ENCODE peak calls at places on chromosomes 11 and 22, in seven cellular contexts. One of them, this sample, is unnamed.

GRCh38 chr22:28442951-28443876 is 236.4 kb downstream of the TTC28 start:
- DNase-seq in DND-41: peak; percentile 80
- DNase-seq in upper lobe of left lung: peak; percentile 56
- DNase-seq in body of pancreas: peak; percentile 66
- DNase-seq in MM.1S: no peak
- DNase-seq in WTC11: peak; percentile 58
- DNase-seq in CD4-positive, alpha-beta T cell: peak; percentile 36
- DNase-seq in this sample: peak; percentile 39

GRCh38 chr11:119496453-119496852 is 73.5 kb upstream of the THY1 start:
- DNase-seq in DND-41: no peak
- DNase-seq in upper lobe of left lung: no peak
- DNase-seq in body of pancreas: no peak
- DNase-seq in MM.1S: no peak
- DNase-seq in WTC11: no peak
- DNase-seq in CD4-positive, alpha-beta T cell: no peak
- DNase-seq in this sample: no peak

GRCh38 chr11:31804439-31805036 is 6.6 kb downstream of the PAX6 start:
- DNase-seq in DND-41: no peak
- DNase-seq in upper lobe of left lung: peak; percentile 53
- DNase-seq in body of pancreas: no peak
- DNase-seq in MM.1S: no peak
- DNase-seq in WTC11: peak; percentile 39
- DNase-seq in CD4-positive, alpha-beta T cell: no peak
- DNase-seq in this sample: no peak

GRCh38 chr11:89495951-89496350 is 4.8 kb upstream of the NOX4 start:
- DNase-seq in DND-41: no peak
- DNase-seq in upper lobe of left lung: no peak
- DNase-seq in body of pancreas: no peak
- DNase-seq in MM.1S: no peak
- DNase-seq in WTC11: peak; percentile 12
- DNase-seq in CD4-positive, alpha-beta T cell: no peak
- DNase-seq in this sample: no peak

GRCh38 chr11:5808500-5809121 is at the start of gene OR52N2:
- DNase-seq in DND-41: peak; percentile 67
- DNase-seq in upper lobe of left lung: no peak
- DNase-seq in body of pancreas: peak; percentile 77
- DNase-seq in MM.1S: peak; percentile 75
- DNase-seq in WTC11: peak; percentile 80
- DNase-seq in CD4-positive, alpha-beta T cell: peak; percentile 60
- DNase-seq in this sample: peak; percentile 79

GRCh38 chr11:7439921-7440320 is 45.4 kb upstream of the OLFML1 start:
- DNase-seq in DND-41: no peak
- DNase-seq in upper lobe of left lung: no peak
- DNase-seq in body of pancreas: no peak
- DNase-seq in MM.1S: no peak
- DNase-seq in WTC11: no peak
- DNase-seq in CD4-positive, alpha-beta T cell: no peak
- DNase-seq in this sample: no peak

GRCh38 chr11:70703141-70704052 is 305.1 kb downstream of the CTTN start:
- DNase-seq in DND-41: peak; percentile 21
- DNase-seq in upper lobe of left lung: no peak
- DNase-seq in body of pancreas: peak; percentile 45
- DNase-seq in MM.1S: no peak
- DNase-seq in WTC11: peak; percentile 63
- DNase-seq in CD4-positive, alpha-beta T cell: no peak
- DNase-seq in this sample: peak; percentile 19

GRCh38 chr22:23137905-23138520 is 3.8 kb downstream of the RSPH14 start:
- DNase-seq in DND-41: peak; percentile 81
- DNase-seq in upper lobe of left lung: no peak
- DNase-seq in body of pancreas: no peak
- DNase-seq in MM.1S: peak; percentile 94
- DNase-seq in WTC11: no peak
- DNase-seq in CD4-positive, alpha-beta T cell: peak; percentile 38
- DNase-seq in this sample: peak; percentile 67

GRCh38 chr11:68031136-68031459 is 617 bp downstream of the NDUFS8 start:
- DNase-seq in DND-41: no peak
- DNase-seq in upper lobe of left lung: no peak
- DNase-seq in body of pancreas: no peak
- DNase-seq in MM.1S: no peak
- DNase-seq in WTC11: no peak
- DNase-seq in CD4-positive, alpha-beta T cell: no peak
- DNase-seq in this sample: peak; percentile 28

GRCh38 chr22:31055322-31056159 is 25.6 kb upstream of the SMTN start:
- DNase-seq in DND-41: no peak
- DNase-seq in upper lobe of left lung: peak; percentile 69
- DNase-seq in body of pancreas: peak; percentile 82
- DNase-seq in MM.1S: no peak
- DNase-seq in WTC11: peak; percentile 27
- DNase-seq in CD4-positive, alpha-beta T cell: no peak
- DNase-seq in this sample: no peak

GRCh38 chr11:43341159-43341558 is 17.6 kb upstream of the TTC17 start:
- DNase-seq in DND-41: no peak
- DNase-seq in upper lobe of left lung: no peak
- DNase-seq in body of pancreas: no peak
- DNase-seq in MM.1S: no peak
- DNase-seq in WTC11: no peak
- DNase-seq in CD4-positive, alpha-beta T cell: no peak
- DNase-seq in this sample: no peak

GRCh38 chr11:84103096-84103495 is 816.9 kb upstream of the CCDC90B start:
- DNase-seq in DND-41: no peak
- DNase-seq in upper lobe of left lung: no peak
- DNase-seq in body of pancreas: no peak
- DNase-seq in MM.1S: no peak
- DNase-seq in WTC11: no peak
- DNase-seq in CD4-positive, alpha-beta T cell: no peak
- DNase-seq in this sample: no peak

GRCh38 chr11:84720706-84721402 is 906.3 kb downstream of the DLG2 start:
- DNase-seq in DND-41: no peak
- DNase-seq in upper lobe of left lung: peak; percentile 79
- DNase-seq in body of pancreas: peak; percentile 48
- DNase-seq in MM.1S: peak; percentile 41
- DNase-seq in WTC11: peak; percentile 38
- DNase-seq in CD4-positive, alpha-beta T cell: no peak
- DNase-seq in this sample: peak; percentile 17

GRCh38 chr11:94545641-94546470 is 2.1 kb downstream of the FUT4 start:
- DNase-seq in DND-41: peak; percentile 6
- DNase-seq in upper lobe of left lung: no peak
- DNase-seq in body of pancreas: no peak
- DNase-seq in MM.1S: no peak
- DNase-seq in WTC11: no peak
- DNase-seq in CD4-positive, alpha-beta T cell: no peak
- DNase-seq in this sample: no peak

GRCh38 chr11:94563176-94563847 is 3.9 kb upstream of the PIWIL4 start:
- DNase-seq in DND-41: no peak
- DNase-seq in upper lobe of left lung: no peak
- DNase-seq in body of pancreas: no peak
- DNase-seq in MM.1S: no peak
- DNase-seq in WTC11: no peak
- DNase-seq in CD4-positive, alpha-beta T cell: no peak
- DNase-seq in this sample: no peak

GRCh38 chr11:60872952-60873524 is 5.7 kb downstream of the ZP1 start:
- DNase-seq in DND-41: peak; percentile 85
- DNase-seq in upper lobe of left lung: no peak
- DNase-seq in body of pancreas: no peak
- DNase-seq in MM.1S: no peak
- DNase-seq in WTC11: peak; percentile 54
- DNase-seq in CD4-positive, alpha-beta T cell: no peak
- DNase-seq in this sample: no peak

GRCh38 chr22:31104869-31105268 is 2.5 kb downstream of the SELENOM start:
- DNase-seq in DND-41: no peak
- DNase-seq in upper lobe of left lung: peak; percentile 85
- DNase-seq in body of pancreas: no peak
- DNase-seq in MM.1S: no peak
- DNase-seq in WTC11: peak; percentile 89
- DNase-seq in CD4-positive, alpha-beta T cell: no peak
- DNase-seq in this sample: peak; percentile 48

GRCh38 chr11:44835326-44835725 is 108.6 kb downstream of the TSPAN18 start:
- DNase-seq in DND-41: no peak
- DNase-seq in upper lobe of left lung: no peak
- DNase-seq in body of pancreas: no peak
- DNase-seq in MM.1S: no peak
- DNase-seq in WTC11: no peak
- DNase-seq in CD4-positive, alpha-beta T cell: no peak
- DNase-seq in this sample: no peak

GRCh38 chr11:73889019-73889418 is 12.2 kb downstream of the PAAF1 start:
- DNase-seq in DND-41: no peak
- DNase-seq in upper lobe of left lung: no peak
- DNase-seq in body of pancreas: no peak
- DNase-seq in MM.1S: no peak
- DNase-seq in WTC11: no peak
- DNase-seq in CD4-positive, alpha-beta T cell: no peak
- DNase-seq in this sample: no peak

GRCh38 chr11:2166091-2166851 is 5.3 kb upstream of the INS start:
- DNase-seq in DND-41: no peak
- DNase-seq in upper lobe of left lung: peak; percentile 90
- DNase-seq in body of pancreas: no peak
- DNase-seq in MM.1S: no peak
- DNase-seq in WTC11: peak; percentile 75
- DNase-seq in CD4-positive, alpha-beta T cell: peak; percentile 37
- DNase-seq in this sample: peak; percentile 59

GRCh38 chr11:2164081-2164480 is 3.1 kb upstream of the INS start:
- DNase-seq in DND-41: no peak
- DNase-seq in upper lobe of left lung: peak; percentile 70
- DNase-seq in body of pancreas: no peak
- DNase-seq in MM.1S: no peak
- DNase-seq in WTC11: no peak
- DNase-seq in CD4-positive, alpha-beta T cell: no peak
- DNase-seq in this sample: no peak

GRCh38 chr11:2165571-2165970 is 4.6 kb upstream of the INS start:
- DNase-seq in DND-41: no peak
- DNase-seq in upper lobe of left lung: peak; percentile 51
- DNase-seq in body of pancreas: no peak
- DNase-seq in MM.1S: no peak
- DNase-seq in WTC11: no peak
- DNase-seq in CD4-positive, alpha-beta T cell: no peak
- DNase-seq in this sample: no peak

GRCh38 chr11:2163428-2163978 is 2.5 kb upstream of the INS start:
- DNase-seq in DND-41: no peak
- DNase-seq in upper lobe of left lung: peak; percentile 68
- DNase-seq in body of pancreas: no peak
- DNase-seq in MM.1S: no peak
- DNase-seq in WTC11: no peak
- DNase-seq in CD4-positive, alpha-beta T cell: no peak
- DNase-seq in this sample: no peak

DNA sequence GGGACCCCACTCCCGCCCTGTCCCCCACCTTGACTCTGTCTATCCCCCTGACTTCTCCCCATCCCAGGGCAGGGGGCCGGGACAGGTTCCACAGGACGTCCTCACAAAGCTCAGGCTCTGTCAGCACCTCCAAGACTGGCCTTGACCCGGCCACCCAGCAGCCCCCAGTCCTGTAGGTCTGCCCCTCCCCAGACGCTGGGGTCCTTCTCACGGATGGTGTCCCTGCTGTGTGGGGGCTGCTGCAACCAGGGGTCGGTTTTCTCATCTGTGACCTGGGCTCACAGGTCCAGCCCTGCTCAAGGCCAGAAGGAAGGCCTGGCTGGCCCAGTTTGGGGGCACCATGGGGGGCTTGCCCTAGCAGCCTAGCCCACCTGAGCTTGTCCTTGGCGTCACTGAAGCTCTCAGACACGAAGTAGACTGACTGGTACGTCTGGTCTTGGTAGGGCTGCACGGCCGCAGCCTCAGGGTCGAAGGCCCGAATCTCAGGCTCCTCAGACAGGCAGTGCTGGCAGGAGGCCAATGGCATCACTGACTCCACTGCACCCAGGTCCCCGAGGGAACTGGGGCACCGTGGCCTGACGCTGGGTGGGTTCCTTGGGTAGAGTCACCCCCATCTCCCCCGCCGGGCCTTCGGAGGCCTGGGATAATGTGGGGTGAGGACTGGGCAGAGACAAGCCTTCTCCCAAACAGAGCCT is 4.0 kb upstream of the INS start:
- DNase-seq in DND-41: no peak
- DNase-seq in upper lobe of left lung: peak; percentile 51
- DNase-seq in body of pancreas: no peak
- DNase-seq in MM.1S: no peak
- DNase-seq in WTC11: no peak
- DNase-seq in CD4-positive, alpha-beta T cell: no peak
- DNase-seq in this sample: no peak
- TF ChIP-seq CTCF in DND-41: no peak
- TF ChIP-seq CTCF in upper lobe of left lung: no peak
- TF ChIP-seq CTCF in body of pancreas: no peak
- TF ChIP-seq CTCF in MM.1S: no peak
- TF ChIP-seq CTCF in WTC11: no peak
- TF ChIP-seq CTCF in CD4-positive, alpha-beta T cell: no peak
- TF ChIP-seq CTCF in this sample: no peak

DNA sequence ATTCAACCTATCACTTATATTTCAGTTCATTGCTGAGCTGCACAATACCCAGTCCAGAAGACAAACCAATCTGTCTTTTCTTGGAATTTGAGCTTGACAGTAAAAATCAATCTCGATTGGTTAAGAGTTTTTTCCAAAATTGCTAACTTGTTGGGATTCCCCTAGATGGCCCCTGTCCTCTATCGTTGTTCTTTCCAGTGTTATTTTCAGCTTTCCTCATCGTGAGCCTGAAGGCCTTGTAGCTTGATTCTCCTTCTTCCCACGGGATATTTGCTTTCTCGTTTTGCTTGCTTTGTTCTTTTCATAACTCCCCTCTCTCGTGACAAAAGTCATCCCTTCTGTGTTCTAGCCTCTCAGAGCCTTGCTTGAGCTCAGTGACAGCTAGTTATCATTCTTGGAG is 3.1 kb downstream of the OR8B8 start:
- DNase-seq in DND-41: no peak
- DNase-seq in upper lobe of left lung: no peak
- DNase-seq in body of pancreas: no peak
- DNase-seq in MM.1S: no peak
- DNase-seq in WTC11: no peak
- DNase-seq in CD4-positive, alpha-beta T cell: no peak
- DNase-seq in this sample: no peak
- TF ChIP-seq CTCF in DND-41: no peak
- TF ChIP-seq CTCF in upper lobe of left lung: no peak
- TF ChIP-seq CTCF in body of pancreas: no peak
- TF ChIP-seq CTCF in MM.1S: no peak
- TF ChIP-seq CTCF in WTC11: no peak
- TF ChIP-seq CTCF in CD4-positive, alpha-beta T cell: no peak
- TF ChIP-seq CTCF in this sample: no peak

DNA sequence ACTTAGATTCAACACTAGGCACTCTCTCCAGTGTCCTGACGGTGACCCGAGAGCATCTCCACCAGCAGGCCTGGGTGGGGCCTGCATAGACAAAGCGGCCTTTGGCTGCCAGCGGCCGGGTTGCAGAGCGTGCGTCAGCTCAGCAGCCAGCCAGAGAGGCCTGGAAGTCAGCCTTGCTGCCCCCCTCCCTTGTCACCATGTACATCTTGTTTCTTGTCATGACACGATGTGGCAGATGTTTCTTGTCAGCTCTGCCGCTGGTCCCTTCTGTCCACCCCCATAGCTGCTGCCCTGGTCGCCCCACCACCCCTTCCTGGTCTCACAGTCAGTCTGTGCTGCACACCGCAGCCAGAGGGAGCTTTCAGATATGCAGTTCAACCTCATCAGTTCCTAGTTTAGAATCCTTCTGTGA is 33.1 kb upstream of the CBX7 start:
- DNase-seq in DND-41: no peak
- DNase-seq in upper lobe of left lung: peak; percentile 85
- DNase-seq in body of pancreas: no peak
- DNase-seq in MM.1S: no peak
- DNase-seq in WTC11: no peak
- DNase-seq in CD4-positive, alpha-beta T cell: no peak
- DNase-seq in this sample: no peak
- TF ChIP-seq CTCF in DND-41: no peak
- TF ChIP-seq CTCF in upper lobe of left lung: peak; percentile 44
- TF ChIP-seq CTCF in body of pancreas: no peak
- TF ChIP-seq CTCF in MM.1S: no peak
- TF ChIP-seq CTCF in WTC11: no peak
- TF ChIP-seq CTCF in CD4-positive, alpha-beta T cell: no peak
- TF ChIP-seq CTCF in this sample: no peak

GRCh38 chr11:10375280-10376048 is 70.6 kb downstream of the ADM start:
- DNase-seq in DND-41: no peak
- DNase-seq in upper lobe of left lung: no peak
- DNase-seq in body of pancreas: no peak
- DNase-seq in MM.1S: no peak
- DNase-seq in WTC11: no peak
- DNase-seq in CD4-positive, alpha-beta T cell: no peak
- DNase-seq in this sample: no peak
- TF ChIP-seq CTCF in DND-41: no peak
- TF ChIP-seq CTCF in upper lobe of left lung: no peak
- TF ChIP-seq CTCF in body of pancreas: no peak
- TF ChIP-seq CTCF in MM.1S: no peak
- TF ChIP-seq CTCF in WTC11: no peak
- TF ChIP-seq CTCF in CD4-positive, alpha-beta T cell: no peak
- TF ChIP-seq CTCF in this sample: no peak

This sample was measured in activated CD8-positive, alpha-beta T cell treated with anti-CD3 and anti-CD28 coated beads for 36 hours.